ENCODE peak calls at places on chromosomes 16 and 17, in nine cellular contexts. B is left ventricle myocardium inferior, W is AG09309, M is GM23338, P is stomach, K is transverse colon, I is neural progenitor cell, F is epithelial cell of esophagus, H is ovary. X is an unnamed sample.

GRCh38 chr17:21129023-21129681 is 2.4 kb downstream of the DHRS7B start:
- DNase-seq in B (no peak), W (no peak), M (peak), P (no peak), K (no peak), I (no peak), F (peak), H (peak), X (peak)

GRCh38 chr17:35892091-35892637 is 12.0 kb upstream of the CCL5 start:
- DNase-seq in B (no peak), W (no peak), M (peak), P (no peak), K (no peak), I (no peak), F (peak), H (no peak), X (peak)

GRCh38 chr17:14845562-14846335 is 419.4 kb downstream of the PMP22 start:
- DNase-seq in B (no peak), W (peak), M (no peak), P (no peak), K (no peak), I (no peak), F (peak), H (no peak), X (peak)

GRCh38 chr17:49951362-49952080 is 17.5 kb upstream of the DLX4 start:
- DNase-seq in B (no peak), W (no peak), M (no peak), P (no peak), K (no peak), I (no peak), F (no peak), H (peak), X (peak)

GRCh38 chr16:19375561-19376158 is 42.0 kb upstream of the TMC5 start:
- DNase-seq in B (no peak), W (peak), M (peak), P (peak), K (peak), I (peak), F (peak), H (peak), X (peak)

GRCh38 chr17:83067071-83067717 is 12.2 kb upstream of the METRNL start:
- DNase-seq in B (peak), W (no peak), M (no peak), P (peak), K (peak), I (no peak), F (no peak), H (peak), X (no peak)

GRCh38 chr17:73657473-73658116 is 13.3 kb upstream of the SDK2 start:
- DNase-seq in B (peak), W (no peak), M (peak), P (peak), K (peak), I (peak), F (peak), H (no peak), X (peak)

GRCh38 chr16:65546353-65546791 is 424.5 kb upstream of the CDH11 start:
- DNase-seq in B (no peak), W (peak), M (no peak), P (no peak), K (no peak), I (no peak), F (no peak), H (no peak), X (peak)

GRCh38 chr17:20728181-20728580 is 148.7 kb downstream of the CDRT15L2 start:
- DNase-seq in B (no peak), W (no peak), M (no peak), P (no peak), K (no peak), I (no peak), F (no peak), H (no peak), X (no peak)

GRCh38 chr17:76350463-76350862 is 3.3 kb downstream of the PRPSAP1 start:
- DNase-seq in B (no peak), W (no peak), M (no peak), P (no peak), K (no peak), I (no peak), F (no peak), H (no peak), X (no peak)

GRCh38 chr16:53282975-53283946 is 151.0 kb upstream of the RBL2 start:
- DNase-seq in B (no peak), W (peak), M (peak), P (no peak), K (no peak), I (peak), F (peak), H (no peak), X (peak)

GRCh38 chr17:83182620-83183063 is 103.2 kb downstream of the METRNL start:
- DNase-seq in B (no peak), W (no peak), M (no peak), P (no peak), K (no peak), I (no peak), F (no peak), H (no peak), X (no peak)

GRCh38 chr17:63919311-63919723 is 678 bp upstream of the GH1 start:
- DNase-seq in B (no peak), W (peak), M (peak), P (peak), K (peak), I (peak), F (peak), H (peak), X (peak)

GRCh38 chr17:74864297-74864865 is 4.7 kb upstream of the GRIN2C start:
- DNase-seq in B (no peak), W (no peak), M (no peak), P (no peak), K (no peak), I (no peak), F (no peak), H (no peak), X (no peak)

GRCh38 chr17:81832608-81833159 is 407 bp downstream of the MCRIP1 start:
- DNase-seq in B (peak), W (no peak), M (peak), P (no peak), K (no peak), I (no peak), F (peak), H (no peak), X (peak)

GRCh38 chr17:36147601-36148000 is 28.8 kb downstream of the TBC1D3B start:
- DNase-seq in B (no peak), W (no peak), M (no peak), P (no peak), K (no peak), I (no peak), F (no peak), H (no peak), X (no peak)

GRCh38 chr17:37797206-37797605 is 52.3 kb upstream of the HNF1B start:
- DNase-seq in B (no peak), W (no peak), M (peak), P (no peak), K (no peak), I (no peak), F (no peak), H (no peak), X (no peak)

GRCh38 chr16:31877876-31878642 is 4.5 kb downstream of the ZNF267 start:
- DNase-seq in B (no peak), W (no peak), M (no peak), P (no peak), K (no peak), I (no peak), F (no peak), H (no peak), X (no peak)

GRCh38 chr17:75869282-75870141 is 8.9 kb downstream of the TRIM47 start:
- DNase-seq in B (peak), W (no peak), M (peak), P (no peak), K (peak), I (no peak), F (peak), H (peak), X (peak)

GRCh38 chr17:40121191-40121885 is 433 bp upstream of the MSL1 start:
- DNase-seq in B (peak), W (no peak), M (peak), P (no peak), K (peak), I (peak), F (peak), H (peak), X (no peak)

GRCh38 chr17:55607736-55608341 is 96.6 kb upstream of the SMIM36 start:
- DNase-seq in B (peak), W (no peak), M (no peak), P (peak), K (peak), I (no peak), F (peak), H (peak), X (peak)

GRCh38 chr16:68577352-68577853 is 38.3 kb downstream of the ZFP90 start:
- DNase-seq in B (no peak), W (no peak), M (no peak), P (no peak), K (no peak), I (no peak), F (no peak), H (no peak), X (no peak)

GRCh38 chr16:84043486-84044107 is 1.0 kb upstream of the SLC38A8 start:
- DNase-seq in B (no peak), W (no peak), M (peak), P (no peak), K (no peak), I (peak), F (peak), H (no peak), X (peak)

GRCh38 chr16:13244770-13245169 is 343.4 kb downstream of the SHISA9 start:
- DNase-seq in B (no peak), W (no peak), M (no peak), P (no peak), K (no peak), I (no peak), F (no peak), H (no peak), X (no peak)

GRCh38 chr16:307691-308312 is 24.8 kb downstream of the PDIA2 start:
- DNase-seq in B (no peak), W (no peak), M (no peak), P (no peak), K (no peak), I (no peak), F (no peak), H (no peak), X (no peak)

GRCh38 chr16:914453-914852 is 56.3 kb downstream of the LMF1 start:
- DNase-seq in B (no peak), W (no peak), M (no peak), P (no peak), K (no peak), I (no peak), F (peak), H (no peak), X (peak)

GRCh38 chr16:71387045-71387871 is 28.7 kb downstream of the CALB2 start:
- DNase-seq in B (no peak), W (no peak), M (peak), P (no peak), K (no peak), I (peak), F (no peak), H (no peak), X (no peak)

GRCh38 chr17:27384721-27385120 is 71.5 kb upstream of the KSR1 start:
- DNase-seq in B (no peak), W (no peak), M (no peak), P (no peak), K (no peak), I (no peak), F (no peak), H (no peak), X (peak)

GRCh38 chr16:82031116-82032084 is 3.7 kb upstream of the HSD17B2 start:
- DNase-seq in B (no peak), W (peak), M (peak), P (no peak), K (no peak), I (peak), F (peak), H (no peak), X (peak)

GRCh38 chr17:79417589-79417988 is 193.3 kb downstream of the RBFOX3 start:
- DNase-seq in B (no peak), W (no peak), M (no peak), P (no peak), K (no peak), I (no peak), F (no peak), H (no peak), X (no peak)

GRCh38 chr17:76736349-76737081 is 616 bp downstream of the SRSF2 start:
- DNase-seq in B (peak), W (no peak), M (peak), P (peak), K (peak), I (peak), F (peak), H (peak), X (peak)

GRCh38 chr16:85114909-85115567 is 2.8 kb upstream of the CIBAR2 start:
- DNase-seq in B (peak), W (peak), M (peak), P (peak), K (peak), I (peak), F (peak), H (peak), X (peak)

GRCh38 chr17:14125518-14126125 is 56.3 kb downstream of the COX10 start:
- DNase-seq in B (no peak), W (no peak), M (no peak), P (no peak), K (no peak), I (no peak), F (no peak), H (no peak), X (no peak)

GRCh38 chr17:39195568-39196160 is 1.8 kb downstream of the CACNB1 start:
- DNase-seq in B (no peak), W (no peak), M (no peak), P (no peak), K (peak), I (no peak), F (peak), H (no peak), X (peak)

GRCh38 chr16:88013091-88013609 is 61.9 kb downstream of the BANP start:
- DNase-seq in B (no peak), W (no peak), M (no peak), P (peak), K (peak), I (no peak), F (peak), H (no peak), X (peak)

DNA sequence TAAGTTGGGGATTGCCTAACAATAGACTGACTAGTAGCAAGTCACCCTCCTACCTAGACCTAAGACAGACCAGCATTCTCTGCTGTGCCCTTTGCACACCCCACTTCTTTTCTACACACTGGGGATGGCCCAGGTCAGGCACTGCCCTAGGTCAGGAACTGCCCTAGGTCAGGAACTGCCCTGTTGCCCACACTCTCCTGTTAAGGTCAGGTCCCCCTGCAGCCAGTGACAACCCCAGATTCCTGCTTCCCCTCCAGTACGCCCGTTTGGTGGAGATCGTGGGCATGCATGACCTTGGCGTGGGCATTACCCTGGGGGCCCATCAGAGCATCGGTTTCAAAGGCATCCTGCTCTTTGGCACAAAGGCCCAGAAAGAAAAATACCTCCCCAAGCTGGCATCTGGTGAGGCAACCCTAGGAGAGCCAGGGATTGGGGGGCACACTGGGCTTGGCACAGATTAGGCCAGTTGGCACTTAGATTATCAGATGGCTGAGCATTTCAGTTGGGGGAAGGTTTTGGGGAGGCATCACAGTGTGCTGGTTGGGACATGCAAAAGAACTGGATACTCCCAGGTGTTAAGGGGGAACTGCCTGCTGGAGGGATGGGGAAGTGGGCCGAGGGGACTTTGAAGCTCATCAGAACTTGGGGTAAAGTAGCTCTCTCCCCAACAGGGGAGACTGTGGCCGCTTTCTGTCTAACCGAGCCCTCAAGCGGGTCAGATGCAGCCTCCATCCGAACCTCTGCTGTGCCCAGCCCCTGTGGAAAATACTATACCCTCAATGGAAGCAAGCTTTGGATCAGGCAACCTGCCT is 1.7 kb downstream of the ACADVL start:
- DNase-seq in B (no peak), W (no peak), M (no peak), P (no peak), K (no peak), I (no peak), F (no peak), H (no peak), X (no peak)
- H3K4me3 ChIP-seq in B (peak), W (no peak), M (no peak), P (no peak), K (peak), I (no peak), F (peak), H (no peak), X (peak)

GRCh38 chr17:29617481-29618271 is 5.0 kb downstream of the CORO6 start:
- DNase-seq in B (peak), W (no peak), M (peak), P (peak), K (peak), I (peak), F (peak), H (no peak), X (peak)
- TF ChIP-seq CTCF in B (peak), W (peak), M (peak), P (peak), K (peak), I (peak), F (peak), H (no peak), X (peak)

GRCh38 chr16:79204486-79204885 is 396.1 kb downstream of the MAF start:
- DNase-seq in B (no peak), W (no peak), M (no peak), P (no peak), K (no peak), I (no peak), F (no peak), H (peak), X (no peak)
- H3K4me3 ChIP-seq in B (no peak), W (no peak), M (no peak), P (no peak), K (no peak), I (no peak), F (no peak), H (no peak), X (no peak)

GRCh38 chr17:31392002-31392855 is 754 bp downstream of the RAB11FIP4 start:
- DNase-seq in B (no peak), W (no peak), M (peak), P (peak), K (no peak), I (peak), F (no peak), H (no peak), X (no peak)

GRCh38 chr17:31397256-31397939 is 5.9 kb downstream of the RAB11FIP4 start:
- DNase-seq in B (no peak), W (no peak), M (no peak), P (no peak), K (no peak), I (no peak), F (no peak), H (no peak), X (no peak)

GRCh38 chr17:31393749-31394146 is 2.3 kb downstream of the RAB11FIP4 start:
- DNase-seq in B (no peak), W (no peak), M (no peak), P (peak), K (no peak), I (no peak), F (no peak), H (no peak), X (no peak)

GRCh38 chr17:31392856-31393748 is 1.6 kb downstream of the RAB11FIP4 start:
- DNase-seq in B (no peak), W (no peak), M (peak), P (peak), K (no peak), I (no peak), F (peak), H (no peak), X (no peak)

GRCh38 chr17:31394544-31394943 is 3.1 kb downstream of the RAB11FIP4 start:
- DNase-seq in B (peak), W (peak), M (peak), P (peak), K (no peak), I (peak), F (peak), H (peak), X (peak)
- TF ChIP-seq CTCF in B (no peak), W (no peak), M (no peak), P (no peak), K (no peak), I (no peak), F (no peak), H (no peak), X (no peak)